ENCODE peak calls at places on chromosomes 11 and 22, in four cellular contexts. R is pancreas; X is thoracic aorta; C is CD8-positive, alpha-beta T cell. D is an unnamed sample. For H3K36me3, the result is how much of the 10 kb centered on the place peaks cover.

GRCh38 chr22:40712311-40712710 is 33.0 kb downstream of the MCHR1 start:
- DNase-seq in R (no peak), X (no peak), C (no peak), D (no peak)

GRCh38 chr22:46688949-46689348 is 49.1 kb downstream of the CERK start:
- DNase-seq in R (no peak), X (no peak), C (no peak), D (no peak)

GRCh38 chr11:110128161-110128560 is 35.0 kb downstream of the ZC3H12C start:
- DNase-seq in R (no peak), X (no peak), C (no peak), D (no peak)

GRCh38 chr11:2593393-2593950 is 106.3 kb downstream of the KCNQ1OT1 start:
- DNase-seq in R (no peak), X (no peak), C (no peak), D (no peak)

GRCh38 chr22:49396817-49397216 is 430.9 kb downstream of the BRD1 start:
- DNase-seq in R (no peak), X (no peak), C (no peak), D (no peak)

GRCh38 chr11:76143274-76143673 is 63.0 kb downstream of the WNT11 start:
- DNase-seq in R (no peak), X (no peak), C (no peak), D (no peak)

GRCh38 chr11:130737041-130737830 is 179.0 kb downstream of the SNX19 start:
- DNase-seq in R (no peak), X (no peak), C (no peak), D (no peak)

GRCh38 chr11:80379620-80380278 is 938.9 kb upstream of the TENM4 start:
- DNase-seq in R (no peak), X (no peak), C (no peak), D (no peak)

GRCh38 chr11:113440816-113441215 is 34.4 kb downstream of the DRD2 start:
- DNase-seq in R (no peak), X (no peak), C (no peak), D (no peak)

GRCh38 chr11:2553198-2553597 is 108.4 kb downstream of the KCNQ1 start:
- DNase-seq in R (no peak), X (no peak), C (no peak), D (no peak)

GRCh38 chr11:50088231-50088630 is 55.6 kb downstream of the OR4C45 start:
- DNase-seq in R (no peak), X (no peak), C (no peak), D (no peak)

GRCh38 chr11:74592441-74593362 is at the start of gene POLD3:
- DNase-seq in R (peak), X (peak), C (peak), D (peak)

GRCh38 chr22:49955581-49956417 is 4.8 kb upstream of the PIM3 start:
- DNase-seq in R (peak), X (no peak), C (no peak), D (no peak)

GRCh38 chr11:62980133-62980760 is 4.5 kb downstream of the SLC22A6 start:
- DNase-seq in R (no peak), X (no peak), C (no peak), D (no peak)

GRCh38 chr11:77602385-77603105 is 12.8 kb downstream of the AQP11 start:
- DNase-seq in R (no peak), X (no peak), C (no peak), D (no peak)

GRCh38 chr22:39240841-39241631 is 3.7 kb downstream of the PDGFB start:
- DNase-seq in R (peak), X (no peak), C (no peak), D (no peak)

GRCh38 chr11:121012091-121012490 is 11.8 kb upstream of the TBCEL start:
- DNase-seq in R (no peak), X (no peak), C (no peak), D (no peak)

GRCh38 chr11:120217526-120217925 is 6.7 kb downstream of the OAF start:
- DNase-seq in R (no peak), X (no peak), C (no peak), D (no peak)

GRCh38 chr11:43868852-43869567 is 11.6 kb upstream of the ALKBH3 start:
- DNase-seq in R (no peak), X (no peak), C (peak), D (no peak)

GRCh38 chr11:76206327-76207081 is at the start of gene WNT11:
- DNase-seq in R (peak), X (no peak), C (no peak), D (no peak)

GRCh38 chr22:35276019-35276418 is 18.7 kb downstream of the HMGXB4 start:
- DNase-seq in R (no peak), X (no peak), C (no peak), D (no peak)

GRCh38 chr11:33310720-33311500 is 53.7 kb downstream of the HIPK3 start:
- DNase-seq in R (no peak), X (no peak), C (no peak), D (no peak)

GRCh38 chr11:47856186-47856585 is 8.0 kb upstream of the NUP160 start:
- DNase-seq in R (no peak), X (no peak), C (no peak), D (no peak)

GRCh38 chr11:93089474-93090102 is 108.2 kb downstream of the SLC36A4 start:
- DNase-seq in R (no peak), X (no peak), C (no peak), D (no peak)

GRCh38 chr11:60971520-60971919 is at the start of gene CD6:
- DNase-seq in R (peak), X (no peak), C (peak), D (no peak)

GRCh38 chr11:43397251-43397650 is 38.5 kb downstream of the TTC17 start:
- DNase-seq in R (no peak), X (no peak), C (no peak), D (no peak)

GRCh38 chr22:20430641-20431519 is 6.7 kb downstream of the SCARF2 start:
- DNase-seq in R (peak), X (no peak), C (peak), D (no peak)

GRCh38 chr22:47209547-47210023 is 447.1 kb downstream of the TBC1D22A start:
- DNase-seq in R (no peak), X (no peak), C (no peak), D (no peak)

GRCh38 chr11:59200421-59200746 is 12.3 kb downstream of the MPEG1 start:
- DNase-seq in R (no peak), X (no peak), C (no peak), D (no peak)

GRCh38 chr11:31421840-31422239 is 52.2 kb downstream of the DNAJC24 start:
- DNase-seq in R (no peak), X (no peak), C (no peak), D (no peak)

GRCh38 chr11:93814966-93815633 is 31.0 kb downstream of the MED17 start:
- DNase-seq in R (no peak), X (no peak), C (no peak), D (no peak)

GRCh38 chr11:9625158-9625557 is 38.7 kb upstream of the SWAP70 start:
- DNase-seq in R (no peak), X (no peak), C (no peak), D (no peak)

GRCh38 chr11:122267602-122268001 is 151.6 kb upstream of the BLID start:
- DNase-seq in R (no peak), X (no peak), C (no peak), D (no peak)

GRCh38 chr11:80529722-80530121 is 1088.9 kb upstream of the TENM4 start:
- DNase-seq in R (no peak), X (no peak), C (no peak), D (no peak)

GRCh38 chr22:37130031-37130430 is 19.7 kb downstream of the IL2RB start:
- DNase-seq in R (no peak), X (no peak), C (no peak), D (no peak)

GRCh38 chr22:37127350-37127878 is 17.9 kb upstream of the TMPRSS6 start:
- DNase-seq in R (no peak), X (no peak), C (no peak), D (no peak)

GRCh38 chr22:37128555-37129281 is 19.2 kb upstream of the TMPRSS6 start:
- DNase-seq in R (no peak), X (no peak), C (no peak), D (no peak)

GRCh38 chr22:37126383-37126782 is 16.9 kb upstream of the TMPRSS6 start:
- DNase-seq in R (no peak), X (no peak), C (no peak), D (no peak)

GRCh38 chr22:37126882-37127281 is 17.4 kb upstream of the TMPRSS6 start:
- DNase-seq in R (no peak), X (no peak), C (no peak), D (no peak)
- TF ChIP-seq CTCF in R (no peak), X (no peak), C (peak), D (no peak)

GRCh38 chr11:70431611-70432010 is 33.3 kb downstream of the CTTN start:
- DNase-seq in R (no peak), X (no peak), C (no peak), D (no peak)

GRCh38 chr11:70433526-70433925 is 35.2 kb downstream of the CTTN start:
- DNase-seq in R (no peak), X (no peak), C (no peak), D (no peak)

GRCh38 chr11:70432065-70432464 is 33.7 kb downstream of the CTTN start:
- DNase-seq in R (no peak), X (no peak), C (no peak), D (no peak)

GRCh38 chr11:70433038-70433437 is 34.7 kb downstream of the CTTN start:
- DNase-seq in R (no peak), X (no peak), C (no peak), D (no peak)

GRCh38 chr11:70432580-70432979 is 34.3 kb downstream of the CTTN start:
- DNase-seq in R (no peak), X (no peak), C (no peak), D (no peak)
- H3K36me3 ChIP-seq in R (under half), X (half or more), C (under half), D (half or more)

GRCh38 chr11:108906329-108906728 is 241.5 kb downstream of the DDX10 start:
- DNase-seq in R (no peak), X (no peak), C (no peak), D (no peak)
- TF ChIP-seq CTCF in R (no peak), X (no peak), C (no peak), D (no peak)

DNA sequence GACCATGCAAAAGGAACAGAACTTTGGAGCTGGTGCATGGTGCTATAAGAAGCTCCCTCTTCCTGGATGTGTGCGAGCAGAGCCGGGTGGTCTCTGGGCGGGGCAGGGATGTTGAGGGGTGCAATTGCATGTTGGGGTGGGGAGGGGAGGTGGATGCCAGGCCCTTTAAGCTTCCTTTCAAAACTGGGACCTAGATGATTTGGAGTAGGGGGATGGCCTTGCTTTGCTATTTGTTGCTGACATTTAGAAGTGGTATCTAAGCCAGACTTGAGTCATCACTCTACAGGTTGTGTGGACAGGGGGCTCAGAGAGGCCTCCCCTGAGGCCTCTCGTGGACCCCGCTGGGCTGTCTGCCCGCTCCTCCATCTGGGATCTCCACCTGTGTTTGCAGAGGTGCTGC is 24.8 kb downstream of the FBLN1 start:
- DNase-seq in R (no peak), X (no peak), C (no peak), D (no peak)
- H3K36me3 ChIP-seq in R (under half), X (under half), C (under half), D (under half)

GRCh38 chr11:101770648-101771047 is 144.2 kb upstream of the CEP126 start:
- DNase-seq in R (no peak), X (no peak), C (no peak), D (no peak)
- TF ChIP-seq CTCF in R (no peak), X (no peak), C (no peak), D (no peak)

GRCh38 chr22:27467039-27467438 is 334.5 kb downstream of the MN1 start:
- DNase-seq in R (no peak), X (no peak), C (no peak), D (no peak)
- H3K36me3 ChIP-seq in R (under half), X (under half), C (under half), D (under half)